ENCODE peak calls at places on chromosomes 7 and 10, in six cellular contexts. M is tibial nerve, E is Calu3, N is heart right ventricle, A is fibroblast of villous mesenchyme, Z is GM12865. R is an unnamed sample.

GRCh38 chr7:108455833-108456677 is at the start of gene NRCAM:
- DNase-seq in M (no peak), E (peak; percentile 64), N (no peak), A (peak; percentile 17), Z (peak; percentile 46), R (peak; percentile 60)

GRCh38 chr7:137760111-137760510 is 86.7 kb downstream of the DGKI start:
- DNase-seq in M (no peak), E (no peak), N (no peak), A (no peak), Z (no peak), R (no peak)

GRCh38 chr10:82982110-82982608 is 1107.2 kb downstream of the NRG3 start:
- DNase-seq in M (no peak), E (no peak), N (no peak), A (peak; percentile 72), Z (no peak), R (no peak)

GRCh38 chr7:464712-465461 is 54.8 kb downstream of the PDGFA start:
- DNase-seq in M (no peak), E (no peak), N (peak; percentile 62), A (peak; percentile 91), Z (no peak), R (peak; percentile 58)

GRCh38 chr7:141393056-141393455 is 158.2 kb upstream of the AGK start:
- DNase-seq in M (no peak), E (no peak), N (no peak), A (no peak), Z (no peak), R (no peak)

GRCh38 chr10:18594574-18595156 is 56.7 kb downstream of the NSUN6 start:
- DNase-seq in M (no peak), E (peak; percentile 14), N (no peak), A (no peak), Z (no peak), R (no peak)

GRCh38 chr7:35430547-35431153 is 176.8 kb upstream of the TBX20 start:
- DNase-seq in M (no peak), E (no peak), N (no peak), A (peak; percentile 39), Z (peak; percentile 50), R (no peak)

GRCh38 chr10:87546221-87546620 is 41.5 kb downstream of the MINPP1 start:
- DNase-seq in M (peak; percentile 36), E (no peak), N (no peak), A (peak; percentile 97), Z (peak; percentile 8), R (no peak)

GRCh38 chr10:70197235-70197952 is 27.1 kb upstream of the SAR1A start:
- DNase-seq in M (no peak), E (no peak), N (no peak), A (no peak), Z (no peak), R (no peak)

GRCh38 chr10:23331567-23332290 is 12.9 kb downstream of the C10orf67 start:
- DNase-seq in M (no peak), E (no peak), N (no peak), A (peak; percentile 89), Z (no peak), R (no peak)

GRCh38 chr7:13988765-13989137 is 715 bp downstream of the ETV1 start:
- DNase-seq in M (peak; percentile 47), E (peak; percentile 47), N (peak; percentile 16), A (peak; percentile 32), Z (no peak), R (no peak)

GRCh38 chr10:49093922-49094321 is 21.4 kb downstream of the VSTM4 start:
- DNase-seq in M (no peak), E (no peak), N (no peak), A (no peak), Z (no peak), R (no peak)

GRCh38 chr10:70672165-70672992 is at the start of gene ADAMTS14:
- DNase-seq in M (no peak), E (peak; percentile 41), N (no peak), A (peak; percentile 39), Z (no peak), R (no peak)

GRCh38 chr10:91552706-91553105 is 80.2 kb downstream of the PPP1R3C start:
- DNase-seq in M (no peak), E (no peak), N (peak; percentile 51), A (peak; percentile 36), Z (no peak), R (no peak)

GRCh38 chr7:135618510-135618909 is 43.8 kb upstream of the STMP1 start:
- DNase-seq in M (no peak), E (no peak), N (no peak), A (no peak), Z (no peak), R (no peak)

GRCh38 chr7:77368974-77369373 is 47.2 kb downstream of the GSAP start:
- DNase-seq in M (no peak), E (no peak), N (no peak), A (peak; percentile 18), Z (peak; percentile 35), R (no peak)

GRCh38 chr7:79504607-79505389 is 51.3 kb upstream of the MAGI2 start:
- DNase-seq in M (no peak), E (no peak), N (no peak), A (peak; percentile 59), Z (no peak), R (no peak)

GRCh38 chr10:75034131-75034512 is 77.3 kb upstream of the SAMD8 start:
- DNase-seq in M (no peak), E (no peak), N (no peak), A (no peak), Z (no peak), R (no peak)

GRCh38 chr7:111855842-111856227 is 293.5 kb upstream of the IMMP2L start:
- DNase-seq in M (no peak), E (no peak), N (no peak), A (peak; percentile 30), Z (no peak), R (no peak)

GRCh38 chr10:99394761-99395386 is 35.5 kb downstream of the GOT1 start:
- DNase-seq in M (no peak), E (no peak), N (no peak), A (no peak), Z (no peak), R (no peak)

GRCh38 chr7:48090095-48090805 is 1.2 kb downstream of the UPP1 start:
- DNase-seq in M (no peak), E (peak; percentile 51), N (peak; percentile 48), A (peak; percentile 65), Z (no peak), R (no peak)

GRCh38 chr7:115941703-115942268 is 88.8 kb downstream of the TFEC start:
- DNase-seq in M (no peak), E (no peak), N (no peak), A (no peak), Z (no peak), R (no peak)

GRCh38 chr10:114662651-114663217 is 4.7 kb upstream of the ABLIM1 start:
- DNase-seq in M (no peak), E (no peak), N (no peak), A (no peak), Z (no peak), R (no peak)

GRCh38 chr10:64316833-64317232 is 795.6 kb downstream of the REEP3 start:
- DNase-seq in M (no peak), E (no peak), N (no peak), A (no peak), Z (no peak), R (no peak)

GRCh38 chr10:78905940-78906308 is 162.8 kb upstream of the ZMIZ1 start:
- DNase-seq in M (no peak), E (no peak), N (no peak), A (no peak), Z (no peak), R (no peak)

GRCh38 chr10:28541695-28542365 is 8.9 kb downstream of the WAC start:
- DNase-seq in M (no peak), E (no peak), N (no peak), A (no peak), Z (no peak), R (no peak)

GRCh38 chr7:28804990-28805389 is 153.1 kb downstream of the TRIL start:
- DNase-seq in M (no peak), E (no peak), N (no peak), A (peak; percentile 24), Z (no peak), R (no peak)

DNA sequence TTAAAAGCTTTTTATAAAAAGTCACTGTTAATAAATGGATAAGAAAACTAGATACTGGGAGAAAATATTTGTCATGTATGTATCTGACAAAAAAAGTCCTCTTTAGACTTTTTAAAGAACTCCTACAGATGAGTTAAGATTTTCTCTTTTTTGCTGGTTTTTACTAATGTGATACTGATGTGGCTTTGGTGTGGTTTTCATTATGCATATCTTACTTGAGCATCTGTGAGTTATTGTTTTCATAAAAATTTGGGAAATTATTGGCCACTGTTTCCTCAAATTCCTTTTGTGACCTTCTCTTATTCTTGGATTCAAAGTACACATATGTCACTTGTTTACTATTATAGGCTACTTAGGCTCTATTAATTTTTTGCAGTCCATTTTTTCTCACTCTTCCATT is 88.9 kb downstream of the PPP1R9A start:
- DNase-seq in M (no peak), E (no peak), N (no peak), A (no peak), Z (no peak), R (no peak)
- TF ChIP-seq CTCF in M (no peak), E (no peak), N (no peak), A (no peak), Z (no peak), R (no peak)

GRCh38 chr7:102286237-102287081 is at the start of gene SH2B2:
- DNase-seq in M (peak; percentile 61), E (peak; percentile 52), N (peak; percentile 73), A (peak; percentile 80), Z (peak; percentile 79), R (peak; percentile 59)
- TF ChIP-seq CTCF in M (no peak), E (no peak), N (peak; percentile 12), A (no peak), Z (no peak), R (no peak)

GRCh38 chr10:58431903-58432302 is 46.7 kb downstream of the TFAM start:
- DNase-seq in M (peak; percentile 48), E (no peak), N (no peak), A (peak; percentile 14), Z (no peak), R (no peak)

GRCh38 chr10:58436071-58436470 is 50.9 kb downstream of the TFAM start:
- DNase-seq in M (no peak), E (peak; percentile 87), N (no peak), A (no peak), Z (no peak), R (no peak)

GRCh38 chr10:58438340-58438739 is 53.1 kb downstream of the TFAM start:
- DNase-seq in M (no peak), E (no peak), N (no peak), A (peak; percentile 69), Z (no peak), R (no peak)

GRCh38 chr10:58438986-58439385 is 53.8 kb downstream of the TFAM start:
- DNase-seq in M (no peak), E (no peak), N (no peak), A (no peak), Z (no peak), R (no peak)

DNA sequence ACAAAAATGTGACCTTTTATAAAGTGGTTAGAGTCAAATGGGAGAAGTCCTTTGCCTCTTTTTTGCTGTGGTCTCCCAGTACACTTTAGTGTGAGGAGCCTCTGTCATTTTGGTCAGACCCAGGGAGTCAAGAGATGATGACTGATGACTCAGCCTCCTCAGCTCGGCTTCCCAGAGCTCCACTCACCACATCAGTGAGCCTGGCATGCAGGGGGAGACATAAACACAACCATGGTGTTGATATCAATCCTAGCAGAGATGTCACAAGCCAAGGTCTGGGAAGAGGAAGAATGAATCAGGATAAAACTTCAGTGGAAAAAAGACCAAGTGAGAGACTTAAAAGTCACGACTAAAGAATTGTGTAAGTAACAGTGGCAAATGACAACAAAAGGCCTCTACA is 50.1 kb downstream of the TFAM start:
- DNase-seq in M (peak; percentile 48), E (peak; percentile 78), N (no peak), A (peak; percentile 94), Z (no peak), R (no peak)
- TF ChIP-seq CTCF in M (no peak), E (no peak), N (no peak), A (no peak), Z (no peak), R (no peak)

GRCh38 chr10:16915308-16915707 is 98.1 kb upstream of the RSU1 start:
- DNase-seq in M (no peak), E (no peak), N (no peak), A (no peak), Z (no peak), R (no peak)
- TF ChIP-seq CTCF in M (no peak), E (no peak), N (peak; percentile 3), A (no peak), Z (no peak), R (no peak)

R was measured in mesothelial cell of epicardium.